ENCODE peak calls at places on chromosomes 4 and X, in ten cellular contexts. One of them, this sample, is unnamed.

GRCh38 chr4:5395781-5396180 is 312.6 kb downstream of the EVC2 start:
- DNase-seq in WTC11: no peak
- DNase-seq in GM23338: no peak
- DNase-seq in H9: no peak
- DNase-seq in upper lobe of left lung: peak; percentile 32
- DNase-seq in iPS-NIHi11: no peak
- DNase-seq in DMS 273 treated with DMSO at 0.1 percent for 48 hours: no peak
- DNase-seq in activated gamma-delta T cell treated with anti-CD3 and anti-CD28 coated beads, Interleukin-2, amount 50 U/mL, for 16 hours: no peak
- DNase-seq in AG09309: no peak
- DNase-seq in KG1: no peak
- DNase-seq in this sample: no peak

GRCh38 chr4:73917081-73917501 is 47.9 kb downstream of the CXCL1 start:
- DNase-seq in WTC11: no peak
- DNase-seq in GM23338: no peak
- DNase-seq in H9: no peak
- DNase-seq in upper lobe of left lung: no peak
- DNase-seq in iPS-NIHi11: no peak
- DNase-seq in DMS 273 treated with DMSO at 0.1 percent for 48 hours: no peak
- DNase-seq in activated gamma-delta T cell treated with anti-CD3 and anti-CD28 coated beads, Interleukin-2, amount 50 U/mL, for 16 hours: no peak
- DNase-seq in AG09309: peak; percentile 89
- DNase-seq in KG1: no peak
- DNase-seq in this sample: peak; percentile 80

GRCh38 chr4:113169368-113169767 is 119.9 kb downstream of the ANK2 start:
- DNase-seq in WTC11: peak; percentile 28
- DNase-seq in GM23338: peak; percentile 86
- DNase-seq in H9: peak; percentile 41
- DNase-seq in upper lobe of left lung: no peak
- DNase-seq in iPS-NIHi11: peak; percentile 39
- DNase-seq in DMS 273 treated with DMSO at 0.1 percent for 48 hours: no peak
- DNase-seq in activated gamma-delta T cell treated with anti-CD3 and anti-CD28 coated beads, Interleukin-2, amount 50 U/mL, for 16 hours: no peak
- DNase-seq in AG09309: no peak
- DNase-seq in KG1: no peak
- DNase-seq in this sample: no peak

GRCh38 chr4:164154416-164154815 is 599.5 kb upstream of the SMIM31 start:
- DNase-seq in WTC11: no peak
- DNase-seq in GM23338: no peak
- DNase-seq in H9: no peak
- DNase-seq in upper lobe of left lung: no peak
- DNase-seq in iPS-NIHi11: no peak
- DNase-seq in DMS 273 treated with DMSO at 0.1 percent for 48 hours: no peak
- DNase-seq in activated gamma-delta T cell treated with anti-CD3 and anti-CD28 coated beads, Interleukin-2, amount 50 U/mL, for 16 hours: no peak
- DNase-seq in AG09309: no peak
- DNase-seq in KG1: no peak
- DNase-seq in this sample: no peak

GRCh38 chr4:75514949-75515612 is 808 bp downstream of the THAP6 start:
- DNase-seq in WTC11: no peak
- DNase-seq in GM23338: no peak
- DNase-seq in H9: no peak
- DNase-seq in upper lobe of left lung: no peak
- DNase-seq in iPS-NIHi11: no peak
- DNase-seq in DMS 273 treated with DMSO at 0.1 percent for 48 hours: no peak
- DNase-seq in activated gamma-delta T cell treated with anti-CD3 and anti-CD28 coated beads, Interleukin-2, amount 50 U/mL, for 16 hours: no peak
- DNase-seq in AG09309: no peak
- DNase-seq in KG1: peak; percentile 64
- DNase-seq in this sample: no peak

GRCh38 chr4:54971474-54971950 is 153.9 kb downstream of the KDR start:
- DNase-seq in WTC11: no peak
- DNase-seq in GM23338: peak; percentile 82
- DNase-seq in H9: peak; percentile 47
- DNase-seq in upper lobe of left lung: no peak
- DNase-seq in iPS-NIHi11: peak; percentile 62
- DNase-seq in DMS 273 treated with DMSO at 0.1 percent for 48 hours: no peak
- DNase-seq in activated gamma-delta T cell treated with anti-CD3 and anti-CD28 coated beads, Interleukin-2, amount 50 U/mL, for 16 hours: no peak
- DNase-seq in AG09309: peak; percentile 10
- DNase-seq in KG1: peak; percentile 54
- DNase-seq in this sample: peak; percentile 10

GRCh38 chr4:47668810-47669408 is 169.0 kb downstream of the CORIN start:
- DNase-seq in WTC11: no peak
- DNase-seq in GM23338: peak; percentile 65
- DNase-seq in H9: no peak
- DNase-seq in upper lobe of left lung: no peak
- DNase-seq in iPS-NIHi11: peak; percentile 22
- DNase-seq in DMS 273 treated with DMSO at 0.1 percent for 48 hours: no peak
- DNase-seq in activated gamma-delta T cell treated with anti-CD3 and anti-CD28 coated beads, Interleukin-2, amount 50 U/mL, for 16 hours: no peak
- DNase-seq in AG09309: peak; percentile 21
- DNase-seq in KG1: peak; percentile 5
- DNase-seq in this sample: peak; percentile 41

GRCh38 chr4:98919996-98920395 is 8.9 kb downstream of the EIF4E start:
- DNase-seq in WTC11: no peak
- DNase-seq in GM23338: no peak
- DNase-seq in H9: no peak
- DNase-seq in upper lobe of left lung: no peak
- DNase-seq in iPS-NIHi11: no peak
- DNase-seq in DMS 273 treated with DMSO at 0.1 percent for 48 hours: no peak
- DNase-seq in activated gamma-delta T cell treated with anti-CD3 and anti-CD28 coated beads, Interleukin-2, amount 50 U/mL, for 16 hours: no peak
- DNase-seq in AG09309: no peak
- DNase-seq in KG1: no peak
- DNase-seq in this sample: no peak

GRCh38 chr4:185573651-185574199 is 38.4 kb upstream of the PDLIM3 start:
- DNase-seq in WTC11: peak; percentile 41
- DNase-seq in GM23338: peak; percentile 77
- DNase-seq in H9: peak; percentile 88
- DNase-seq in upper lobe of left lung: peak; percentile 36
- DNase-seq in iPS-NIHi11: peak; percentile 78
- DNase-seq in DMS 273 treated with DMSO at 0.1 percent for 48 hours: no peak
- DNase-seq in activated gamma-delta T cell treated with anti-CD3 and anti-CD28 coated beads, Interleukin-2, amount 50 U/mL, for 16 hours: no peak
- DNase-seq in AG09309: no peak
- DNase-seq in KG1: no peak
- DNase-seq in this sample: peak; percentile 84

GRCh38 chr4:86446996-86447395 is 87.1 kb upstream of the MAPK10 start:
- DNase-seq in WTC11: no peak
- DNase-seq in GM23338: no peak
- DNase-seq in H9: no peak
- DNase-seq in upper lobe of left lung: no peak
- DNase-seq in iPS-NIHi11: no peak
- DNase-seq in DMS 273 treated with DMSO at 0.1 percent for 48 hours: no peak
- DNase-seq in activated gamma-delta T cell treated with anti-CD3 and anti-CD28 coated beads, Interleukin-2, amount 50 U/mL, for 16 hours: no peak
- DNase-seq in AG09309: no peak
- DNase-seq in KG1: no peak
- DNase-seq in this sample: no peak

GRCh38 chr4:124206779-124207605 is 505.5 kb downstream of the ANKRD50 start:
- DNase-seq in WTC11: no peak
- DNase-seq in GM23338: no peak
- DNase-seq in H9: no peak
- DNase-seq in upper lobe of left lung: no peak
- DNase-seq in iPS-NIHi11: no peak
- DNase-seq in DMS 273 treated with DMSO at 0.1 percent for 48 hours: no peak
- DNase-seq in activated gamma-delta T cell treated with anti-CD3 and anti-CD28 coated beads, Interleukin-2, amount 50 U/mL, for 16 hours: no peak
- DNase-seq in AG09309: peak; percentile 3
- DNase-seq in KG1: no peak
- DNase-seq in this sample: no peak

GRCh38 chr4:7210818-7211217 is 18.5 kb downstream of the SORCS2 start:
- DNase-seq in WTC11: no peak
- DNase-seq in GM23338: no peak
- DNase-seq in H9: no peak
- DNase-seq in upper lobe of left lung: no peak
- DNase-seq in iPS-NIHi11: no peak
- DNase-seq in DMS 273 treated with DMSO at 0.1 percent for 48 hours: no peak
- DNase-seq in activated gamma-delta T cell treated with anti-CD3 and anti-CD28 coated beads, Interleukin-2, amount 50 U/mL, for 16 hours: no peak
- DNase-seq in AG09309: peak; percentile 74
- DNase-seq in KG1: no peak
- DNase-seq in this sample: no peak

GRCh38 chr4:77618383-77619241 is 13.0 kb downstream of the CXCL13 start:
- DNase-seq in WTC11: peak; percentile 79
- DNase-seq in GM23338: peak; percentile 92
- DNase-seq in H9: peak; percentile 88
- DNase-seq in upper lobe of left lung: no peak
- DNase-seq in iPS-NIHi11: peak; percentile 88
- DNase-seq in DMS 273 treated with DMSO at 0.1 percent for 48 hours: no peak
- DNase-seq in activated gamma-delta T cell treated with anti-CD3 and anti-CD28 coated beads, Interleukin-2, amount 50 U/mL, for 16 hours: peak; percentile 52
- DNase-seq in AG09309: peak; percentile 27
- DNase-seq in KG1: peak; percentile 37
- DNase-seq in this sample: peak; percentile 43

GRCh38 chr4:188117631-188118030 is 8.2 kb upstream of the TRIML2 start:
- DNase-seq in WTC11: no peak
- DNase-seq in GM23338: no peak
- DNase-seq in H9: no peak
- DNase-seq in upper lobe of left lung: no peak
- DNase-seq in iPS-NIHi11: no peak
- DNase-seq in DMS 273 treated with DMSO at 0.1 percent for 48 hours: no peak
- DNase-seq in activated gamma-delta T cell treated with anti-CD3 and anti-CD28 coated beads, Interleukin-2, amount 50 U/mL, for 16 hours: no peak
- DNase-seq in AG09309: no peak
- DNase-seq in KG1: no peak
- DNase-seq in this sample: no peak

GRCh38 chr4:94452476-94453300 is 946 bp downstream of the PDLIM5 start:
- DNase-seq in WTC11: peak; percentile 64
- DNase-seq in GM23338: peak; percentile 84
- DNase-seq in H9: peak; percentile 78
- DNase-seq in upper lobe of left lung: peak; percentile 52
- DNase-seq in iPS-NIHi11: peak; percentile 74
- DNase-seq in DMS 273 treated with DMSO at 0.1 percent for 48 hours: peak; percentile 66
- DNase-seq in activated gamma-delta T cell treated with anti-CD3 and anti-CD28 coated beads, Interleukin-2, amount 50 U/mL, for 16 hours: peak; percentile 2
- DNase-seq in AG09309: peak; percentile 41
- DNase-seq in KG1: no peak
- DNase-seq in this sample: no peak

GRCh38 chr4:182653596-182653995 is 263.6 kb downstream of the DCTD start:
- DNase-seq in WTC11: no peak
- DNase-seq in GM23338: no peak
- DNase-seq in H9: no peak
- DNase-seq in upper lobe of left lung: no peak
- DNase-seq in iPS-NIHi11: no peak
- DNase-seq in DMS 273 treated with DMSO at 0.1 percent for 48 hours: no peak
- DNase-seq in activated gamma-delta T cell treated with anti-CD3 and anti-CD28 coated beads, Interleukin-2, amount 50 U/mL, for 16 hours: no peak
- DNase-seq in AG09309: no peak
- DNase-seq in KG1: no peak
- DNase-seq in this sample: no peak

GRCh38 chrX:113629326-113629725 is 788.7 kb upstream of the AMOT start:
- DNase-seq in WTC11: no peak
- DNase-seq in GM23338: no peak
- DNase-seq in H9: no peak
- DNase-seq in upper lobe of left lung: no peak
- DNase-seq in iPS-NIHi11: no peak
- DNase-seq in DMS 273 treated with DMSO at 0.1 percent for 48 hours: no peak
- DNase-seq in activated gamma-delta T cell treated with anti-CD3 and anti-CD28 coated beads, Interleukin-2, amount 50 U/mL, for 16 hours: no peak
- DNase-seq in AG09309: no peak
- DNase-seq in KG1: no peak
- DNase-seq in this sample: no peak

GRCh38 chr4:74623041-74623440 is 171.3 kb downstream of the BTC start:
- DNase-seq in WTC11: no peak
- DNase-seq in GM23338: peak; percentile 69
- DNase-seq in H9: no peak
- DNase-seq in upper lobe of left lung: no peak
- DNase-seq in iPS-NIHi11: peak; percentile 33
- DNase-seq in DMS 273 treated with DMSO at 0.1 percent for 48 hours: no peak
- DNase-seq in activated gamma-delta T cell treated with anti-CD3 and anti-CD28 coated beads, Interleukin-2, amount 50 U/mL, for 16 hours: no peak
- DNase-seq in AG09309: no peak
- DNase-seq in KG1: peak; percentile 3
- DNase-seq in this sample: peak; percentile 36

GRCh38 chrX:52424658-52425057 is 55.8 kb downstream of the XAGE2 start:
- DNase-seq in WTC11: no peak
- DNase-seq in GM23338: no peak
- DNase-seq in H9: no peak
- DNase-seq in upper lobe of left lung: no peak
- DNase-seq in iPS-NIHi11: no peak
- DNase-seq in DMS 273 treated with DMSO at 0.1 percent for 48 hours: no peak
- DNase-seq in activated gamma-delta T cell treated with anti-CD3 and anti-CD28 coated beads, Interleukin-2, amount 50 U/mL, for 16 hours: no peak
- DNase-seq in AG09309: no peak
- DNase-seq in KG1: no peak
- DNase-seq in this sample: no peak

GRCh38 chr4:151356510-151356909 is 31.1 kb upstream of the SH3D19 start:
- DNase-seq in WTC11: no peak
- DNase-seq in GM23338: no peak
- DNase-seq in H9: no peak
- DNase-seq in upper lobe of left lung: no peak
- DNase-seq in iPS-NIHi11: no peak
- DNase-seq in DMS 273 treated with DMSO at 0.1 percent for 48 hours: no peak
- DNase-seq in activated gamma-delta T cell treated with anti-CD3 and anti-CD28 coated beads, Interleukin-2, amount 50 U/mL, for 16 hours: no peak
- DNase-seq in AG09309: no peak
- DNase-seq in KG1: no peak
- DNase-seq in this sample: no peak

GRCh38 chrX:141375011-141375730 is 132.9 kb upstream of the SPANXC start:
- DNase-seq in WTC11: no peak
- DNase-seq in GM23338: no peak
- DNase-seq in H9: no peak
- DNase-seq in upper lobe of left lung: no peak
- DNase-seq in iPS-NIHi11: no peak
- DNase-seq in DMS 273 treated with DMSO at 0.1 percent for 48 hours: no peak
- DNase-seq in activated gamma-delta T cell treated with anti-CD3 and anti-CD28 coated beads, Interleukin-2, amount 50 U/mL, for 16 hours: no peak
- DNase-seq in AG09309: no peak
- DNase-seq in KG1: no peak
- DNase-seq in this sample: no peak

GRCh38 chr4:100391913-100392312 is 125.9 kb downstream of the EMCN start:
- DNase-seq in WTC11: no peak
- DNase-seq in GM23338: no peak
- DNase-seq in H9: no peak
- DNase-seq in upper lobe of left lung: no peak
- DNase-seq in iPS-NIHi11: no peak
- DNase-seq in DMS 273 treated with DMSO at 0.1 percent for 48 hours: no peak
- DNase-seq in activated gamma-delta T cell treated with anti-CD3 and anti-CD28 coated beads, Interleukin-2, amount 50 U/mL, for 16 hours: no peak
- DNase-seq in AG09309: peak; percentile 4
- DNase-seq in KG1: no peak
- DNase-seq in this sample: peak; percentile 6

GRCh38 chr4:159305129-159305528 is 202.2 kb downstream of the RAPGEF2 start:
- DNase-seq in WTC11: no peak
- DNase-seq in GM23338: no peak
- DNase-seq in H9: no peak
- DNase-seq in upper lobe of left lung: no peak
- DNase-seq in iPS-NIHi11: no peak
- DNase-seq in DMS 273 treated with DMSO at 0.1 percent for 48 hours: peak; percentile 73
- DNase-seq in activated gamma-delta T cell treated with anti-CD3 and anti-CD28 coated beads, Interleukin-2, amount 50 U/mL, for 16 hours: no peak
- DNase-seq in AG09309: no peak
- DNase-seq in KG1: no peak
- DNase-seq in this sample: no peak

GRCh38 chr4:173167793-173168395 is 717 bp upstream of the GALNT7 start:
- DNase-seq in WTC11: peak; percentile 49
- DNase-seq in GM23338: peak; percentile 73
- DNase-seq in H9: peak; percentile 66
- DNase-seq in upper lobe of left lung: peak; percentile 85
- DNase-seq in iPS-NIHi11: peak; percentile 60
- DNase-seq in DMS 273 treated with DMSO at 0.1 percent for 48 hours: no peak
- DNase-seq in activated gamma-delta T cell treated with anti-CD3 and anti-CD28 coated beads, Interleukin-2, amount 50 U/mL, for 16 hours: no peak
- DNase-seq in AG09309: no peak
- DNase-seq in KG1: peak; percentile 11
- DNase-seq in this sample: no peak

This sample was measured in HFF-Myc.